ENCODE peak calls at places on chromosomes 3 and 15, in ten cellular contexts. Y is RWPE1, D is psoas muscle, X is fibroblast of lung, L is cardiac fibroblast, G is neural crest cell, K is HL-60, A is AG04449, S is nephron progenitor cell, B is astrocyte of the cerebellum. U is an unnamed sample.

GRCh38 chr3:52450489-52451236 is 3.2 kb downstream of the TNNC1 start:
- DNase-seq in Y (no peak), D (no peak), X (no peak), L (no peak), G (no peak), K (no peak), A (no peak), S (no peak), B (no peak), U (no peak)

GRCh38 chr3:151315846-151316245 is 774 bp downstream of the GPR87 start:
- DNase-seq in Y (peak; percentile 64), D (no peak), X (peak; percentile 8), L (no peak), G (no peak), K (no peak), A (no peak), S (no peak), B (no peak), U (peak; percentile 71)

GRCh38 chr3:38031022-38031994 is 1.9 kb upstream of the PLCD1 start:
- DNase-seq in Y (peak; percentile 81), D (peak; percentile 43), X (no peak), L (peak; percentile 28), G (no peak), K (no peak), A (no peak), S (no peak), B (no peak), U (peak; percentile 93)

GRCh38 chr3:188869628-188870027 is 302.1 kb upstream of the TPRG1 start:
- DNase-seq in Y (no peak), D (no peak), X (no peak), L (peak; percentile 40), G (no peak), K (no peak), A (no peak), S (no peak), B (no peak), U (no peak)

GRCh38 chr3:103517013-103517412 is 1082.2 kb downstream of the ZPLD1 start:
- DNase-seq in Y (no peak), D (no peak), X (no peak), L (no peak), G (no peak), K (no peak), A (no peak), S (no peak), B (no peak), U (no peak)

GRCh38 chr3:178618197-178618596 is 82.0 kb downstream of the KCNMB2 start:
- DNase-seq in Y (peak; percentile 13), D (no peak), X (peak; percentile 61), L (peak; percentile 40), G (no peak), K (no peak), A (no peak), S (no peak), B (no peak), U (peak; percentile 35)

GRCh38 chr3:168847293-168847883 is 751.7 kb upstream of the GOLIM4 start:
- DNase-seq in Y (peak; percentile 26), D (no peak), X (peak; percentile 68), L (peak; percentile 71), G (peak; percentile 16), K (no peak), A (no peak), S (peak; percentile 12), B (peak; percentile 26), U (peak; percentile 54)

GRCh38 chr15:38414351-38414750 is 39.6 kb upstream of the FAM98B start:
- DNase-seq in Y (peak; percentile 70), D (peak; percentile 55), X (peak; percentile 85), L (peak; percentile 85), G (peak; percentile 11), K (peak; percentile 18), A (peak; percentile 12), S (peak; percentile 30), B (peak; percentile 67), U (peak; percentile 70)

GRCh38 chr3:37987751-37988179 is 2.8 kb upstream of the VILL start:
- DNase-seq in Y (no peak), D (no peak), X (no peak), L (peak; percentile 27), G (no peak), K (peak; percentile 25), A (no peak), S (no peak), B (no peak), U (no peak)

GRCh38 chr3:152445227-152445626 is 176.5 kb downstream of the MBNL1 start:
- DNase-seq in Y (no peak), D (no peak), X (no peak), L (no peak), G (no peak), K (no peak), A (no peak), S (no peak), B (no peak), U (no peak)

GRCh38 chr3:166190360-166190759 is 353.1 kb upstream of the BCHE start:
- DNase-seq in Y (no peak), D (no peak), X (peak; percentile 22), L (peak; percentile 10), G (no peak), K (no peak), A (no peak), S (no peak), B (peak; percentile 19), U (peak; percentile 20)
- TF ChIP-seq CTCF in Y (no peak), D (no peak), X (no peak), L (no peak), G (no peak), K (no peak), A (no peak), S (no peak), B (no peak), U (no peak)

GRCh38 chr15:33994005-33994615 is 25.8 kb downstream of the CHRM5 start:
- DNase-seq in Y (no peak), D (no peak), X (peak; percentile 49), L (peak; percentile 58), G (peak; percentile 18), K (peak; percentile 32), A (no peak), S (peak; percentile 11), B (no peak), U (peak; percentile 40)
- TF ChIP-seq CTCF in Y (no peak), D (no peak), X (peak; percentile 60), L (peak; percentile 59), G (peak; percentile 64), K (no peak), A (peak; percentile 64), S (peak; percentile 29), B (peak; percentile 59), U (peak; percentile 14)

GRCh38 chr15:45126535-45127158 is 3.0 kb downstream of the DUOXA1 start:
- DNase-seq in Y (no peak), D (no peak), X (peak; percentile 31), L (peak; percentile 57), G (no peak), K (peak; percentile 39), A (no peak), S (no peak), B (no peak), U (peak; percentile 63)
- TF ChIP-seq CTCF in Y (peak; percentile 89), D (peak; percentile 55), X (peak; percentile 72), L (peak; percentile 75), G (peak; percentile 73), K (peak; percentile 71), A (peak; percentile 34), S (peak; percentile 44), B (peak; percentile 66), U (peak; percentile 70)

GRCh38 chr3:194640829-194641228 is 7.6 kb upstream of the TMEM44 start:
- DNase-seq in Y (no peak), D (no peak), X (peak; percentile 24), L (peak; percentile 60), G (peak; percentile 31), K (no peak), A (no peak), S (peak; percentile 37), B (peak; percentile 34), U (peak; percentile 25)
- TF ChIP-seq CTCF in Y (no peak), D (peak; percentile 4), X (peak; percentile 10), L (peak; percentile 38), G (peak; percentile 47), K (no peak), A (peak; percentile 21), S (peak; percentile 37), B (peak; percentile 52), U (no peak)

GRCh38 chr3:12865271-12865670 is 23.9 kb upstream of the RPL32 start:
- DNase-seq in Y (no peak), D (no peak), X (no peak), L (no peak), G (no peak), K (no peak), A (no peak), S (no peak), B (no peak), U (no peak)
- TF ChIP-seq CTCF in Y (no peak), D (no peak), X (no peak), L (no peak), G (no peak), K (no peak), A (no peak), S (no peak), B (no peak), U (no peak)

GRCh38 chr3:53495518-53496501 is 1.4 kb downstream of the CACNA1D start:
- DNase-seq in Y (peak; percentile 4), D (no peak), X (no peak), L (no peak), G (no peak), K (no peak), A (no peak), S (peak; percentile 49), B (no peak), U (no peak)

GRCh38 chr3:53501203-53501602 is 6.8 kb downstream of the CACNA1D start:
- DNase-seq in Y (no peak), D (no peak), X (peak; percentile 10), L (no peak), G (no peak), K (no peak), A (no peak), S (no peak), B (no peak), U (no peak)

GRCh38 chr3:53500165-53500777 is 5.9 kb downstream of the CACNA1D start:
- DNase-seq in Y (no peak), D (no peak), X (no peak), L (no peak), G (no peak), K (no peak), A (no peak), S (no peak), B (no peak), U (no peak)

GRCh38 chr3:53496984-53497383 is 2.6 kb downstream of the CACNA1D start:
- DNase-seq in Y (no peak), D (no peak), X (no peak), L (no peak), G (no peak), K (peak; percentile 9), A (no peak), S (no peak), B (no peak), U (no peak)

DNA sequence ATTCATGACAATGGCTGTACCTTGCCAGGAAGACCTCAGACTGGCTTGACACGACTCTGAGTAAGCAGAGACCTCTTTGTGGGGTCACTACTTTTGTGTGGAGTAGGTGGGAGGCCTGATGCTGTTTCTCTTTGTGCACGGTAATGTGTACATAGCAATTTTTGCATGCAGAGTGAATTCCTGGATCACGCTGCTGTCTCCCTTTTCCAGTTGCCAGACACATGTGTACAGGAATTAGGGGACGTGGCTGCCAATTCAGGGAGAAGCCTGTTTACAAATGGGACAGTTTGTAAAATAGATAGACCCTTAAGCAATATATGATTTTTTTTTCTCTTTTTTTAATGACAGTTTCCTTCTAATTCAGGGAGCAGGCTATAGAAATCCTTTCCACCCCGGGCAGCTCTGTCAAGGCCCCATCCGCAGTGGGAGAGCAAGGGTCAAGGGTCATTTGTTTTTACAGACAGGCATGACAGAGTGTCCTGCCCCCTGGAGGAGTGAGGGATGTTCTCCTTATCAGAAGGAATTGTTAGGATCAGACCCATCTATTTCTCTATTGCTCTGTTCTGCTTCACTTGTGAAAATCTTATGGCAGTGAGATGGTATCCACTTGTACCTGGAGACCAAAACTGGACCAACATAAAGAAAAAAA is 4.7 kb downstream of the CACNA1D start:
- DNase-seq in Y (no peak), D (no peak), X (no peak), L (no peak), G (no peak), K (no peak), A (no peak), S (peak; percentile 51), B (no peak), U (no peak)
- TF ChIP-seq CTCF in Y (no peak), D (no peak), X (no peak), L (no peak), G (no peak), K (no peak), A (no peak), S (peak; percentile 22), B (no peak), U (no peak)

U was measured in MCF 10A.